ENCODE peak calls at places on chromosomes 4 and X, in nine cellular contexts. S is choroid plexus epithelial cell; E is stimulated activated CD4-positive, alpha-beta T cell treated with anti-CD3 and anti-CD28 coated beads, TNF-alpha, amount 100 ng/mL, for 1 hour; K is AG20443; J is GM23248; A is activated CD4-positive, alpha-beta T cell treated with anti-CD3 and anti-CD28 coated beads, Interleukin-2, amount 50 U/mL, for 48 hours; X is fibroblast of the conjunctiva; H is activated naive CD4-positive, alpha-beta T cell; P is stromal cell of bone marrow. N is an unnamed sample.

GRCh38 chr4:39682133-39682532 is 15.8 kb upstream of the UBE2K start:
- DNase-seq in P (no peak), X (no peak), E (no peak), S (no peak), K (no peak), J (no peak), A (no peak), H (no peak), N (no peak)

GRCh38 chr4:84126061-84126787 is 372.9 kb downstream of the NKX6-1 start:
- DNase-seq in K (no peak), S (no peak), H (no peak), X (no peak), J (no peak), E (no peak), P (no peak), A (no peak), N (no peak)

GRCh38 chrX:134695999-134696398 is 37.7 kb upstream of the PLAC1 start:
- DNase-seq in S (no peak), X (no peak), K (peak), P (no peak), J (peak), E (no peak), H (no peak), A (no peak), N (no peak)

GRCh38 chr4:10085828-10086505 is 30.6 kb downstream of the WDR1 start:
- DNase-seq in S (peak), K (no peak), P (no peak), A (no peak), J (no peak), E (no peak), X (no peak), H (no peak), N (no peak)

GRCh38 chrX:44874481-44875184 is 1.6 kb downstream of the KDM6A start:
- DNase-seq in A (peak), H (peak), X (no peak), J (peak), P (no peak), K (peak), E (peak), S (peak), N (no peak)

GRCh38 chr4:123397276-123398150 is 918 bp downstream of the SPRY1 start:
- DNase-seq in S (peak), E (no peak), X (no peak), A (peak), J (peak), K (peak), P (no peak), H (peak), N (no peak)

GRCh38 chr4:169658970-169659735 is 38.8 kb downstream of the CLCN3 start:
- DNase-seq in X (no peak), S (peak), K (no peak), H (no peak), A (no peak), E (no peak), J (peak), P (no peak), N (no peak)

GRCh38 chr4:104420766-104421165 is 73.9 kb downstream of the CXXC4 start:
- DNase-seq in P (no peak), H (no peak), S (no peak), K (no peak), E (no peak), J (no peak), X (no peak), A (no peak), N (no peak)

GRCh38 chr4:62618042-62618441 is 1417.9 kb downstream of the ADGRL3 start:
- DNase-seq in A (no peak), E (no peak), J (no peak), X (no peak), H (no peak), S (no peak), K (no peak), P (no peak), N (no peak)

GRCh38 chr4:183469936-183470335 is 25.5 kb downstream of the CDKN2AIP start:
- DNase-seq in K (no peak), E (no peak), J (peak), H (no peak), X (no peak), P (no peak), A (no peak), S (no peak), N (no peak)

GRCh38 chr4:188864741-188865140 is 725.5 kb downstream of the TRIML1 start:
- DNase-seq in A (no peak), E (no peak), S (no peak), P (no peak), H (no peak), K (no peak), X (no peak), J (no peak), N (no peak)

GRCh38 chr4:111326450-111326849 is 703.6 kb upstream of the PITX2 start:
- DNase-seq in E (no peak), J (no peak), A (no peak), H (no peak), K (no peak), S (no peak), P (no peak), X (no peak), N (no peak)

GRCh38 chrX:14607446-14607845 is 78.1 kb downstream of the GLRA2 start:
- DNase-seq in A (no peak), E (no peak), K (no peak), X (no peak), P (no peak), H (no peak), S (no peak), J (no peak), N (no peak)

GRCh38 chrX:37786666-37787337 is 6.9 kb downstream of the CYBB start:
- DNase-seq in P (no peak), J (no peak), K (no peak), H (no peak), S (no peak), E (no peak), X (no peak), A (no peak), N (no peak)

GRCh38 chr4:181860157-181860556 is 383.0 kb upstream of the TENM3 start:
- DNase-seq in P (no peak), S (peak), E (no peak), H (no peak), J (peak), A (no peak), X (peak), K (peak), N (peak)

GRCh38 chr4:23373269-23373668 is 516.6 kb downstream of the PPARGC1A start:
- DNase-seq in K (no peak), S (peak), H (no peak), E (no peak), J (no peak), P (no peak), X (no peak), A (peak), N (no peak)

GRCh38 chr4:26235500-26235899 is 85.3 kb upstream of the RBPJ start:
- DNase-seq in K (peak), P (peak), S (peak), J (peak), X (peak), A (no peak), E (no peak), H (no peak), N (peak)

GRCh38 chrX:56765816-56766553 is 36.9 kb downstream of the NBDY start:
- DNase-seq in X (no peak), J (peak), K (peak), S (no peak), H (no peak), E (no peak), A (no peak), P (no peak), N (no peak)

GRCh38 chr4:26372525-26373172 is 51.8 kb downstream of the RBPJ start:
- DNase-seq in S (peak), K (peak), E (no peak), A (peak), H (no peak), X (peak), P (peak), J (peak), N (no peak)

GRCh38 chrX:153634832-153635231 is 12.2 kb upstream of the DUSP9 start:
- DNase-seq in H (no peak), X (no peak), P (no peak), A (no peak), J (no peak), E (no peak), K (no peak), S (no peak), N (no peak)

GRCh38 chr4:15455290-15455689 is 14.4 kb upstream of the CC2D2A start:
- DNase-seq in A (no peak), E (no peak), H (no peak), S (peak), J (peak), K (peak), X (peak), P (peak), N (peak)